ENCODE peak calls at places on chromosome 6, in four cellular contexts. C, Y, G and Q are unnamed samples.

GRCh38 chr6:160998217-160998616 is 6.6 kb downstream of the MAP3K4 start:
- DNase-seq in G (no peak), C (no peak), Y (no peak), Q (no peak)

GRCh38 chr6:108748959-108749358 is 99.3 kb upstream of the ARMC2 start:
- DNase-seq in G (no peak), C (no peak), Y (no peak), Q (no peak)

GRCh38 chr6:43269273-43270007 is 26.2 kb downstream of the TTBK1 start:
- DNase-seq in C (peak), Y (peak), G (peak), Q (no peak)

GRCh38 chr6:49233483-49233882 is 229.6 kb downstream of the MMUT start:
- DNase-seq in Y (no peak), G (no peak), C (no peak), Q (no peak)

GRCh38 chr6:11921017-11921438 is 91.1 kb upstream of the HIVEP1 start:
- DNase-seq in G (peak), C (peak), Y (no peak), Q (no peak)

GRCh38 chr6:17456711-17457110 is 63.3 kb downstream of the CAP2 start:
- DNase-seq in G (no peak), Y (no peak), C (no peak), Q (no peak)

GRCh38 chr6:148747493-148748160 is 797 bp downstream of the UST start:
- DNase-seq in C (no peak), G (peak), Y (peak), Q (no peak)

GRCh38 chr6:46042355-46042999 is 26.8 kb upstream of the CLIC5 start:
- DNase-seq in C (peak), G (peak), Y (peak), Q (no peak)

GRCh38 chr6:16764188-16764950 is 3.1 kb upstream of the ATXN1 start:
- DNase-seq in C (no peak), Y (peak), G (peak), Q (no peak)

GRCh38 chr6:163705923-163706322 is 291.4 kb downstream of the QKI start:
- DNase-seq in G (no peak), Y (no peak), C (no peak), Q (no peak)

GRCh38 chr6:139014945-139015344 is 13.6 kb upstream of the ABRACL start:
- DNase-seq in C (no peak), Y (no peak), G (no peak), Q (no peak)

GRCh38 chr6:144678844-144679243 is 393.7 kb downstream of the UTRN start:
- DNase-seq in G (no peak), Y (no peak), C (no peak), Q (no peak)

GRCh38 chr6:28486533-28486932 is 29.1 kb downstream of the GPX6 start:
- DNase-seq in Y (no peak), G (no peak), C (no peak), Q (no peak)

GRCh38 chr6:137353842-137354397 is 134.7 kb upstream of the IFNGR1 start:
- DNase-seq in Y (no peak), G (peak), C (no peak), Q (no peak)

GRCh38 chr6:165854061-165854862 is 191.2 kb upstream of the PDE10A start:
- DNase-seq in G (no peak), C (no peak), Y (peak), Q (no peak)
- TF ChIP-seq EZH2 in G (peak), C (no peak), Y (peak), Q (no peak)

GRCh38 chr6:100460650-100461204 is 4.0 kb downstream of the SIM1 start:
- DNase-seq in C (no peak), G (no peak), Y (peak), Q (no peak)
- TF ChIP-seq EZH2 in C (no peak), G (no peak), Y (peak), Q (no peak)

DNA sequence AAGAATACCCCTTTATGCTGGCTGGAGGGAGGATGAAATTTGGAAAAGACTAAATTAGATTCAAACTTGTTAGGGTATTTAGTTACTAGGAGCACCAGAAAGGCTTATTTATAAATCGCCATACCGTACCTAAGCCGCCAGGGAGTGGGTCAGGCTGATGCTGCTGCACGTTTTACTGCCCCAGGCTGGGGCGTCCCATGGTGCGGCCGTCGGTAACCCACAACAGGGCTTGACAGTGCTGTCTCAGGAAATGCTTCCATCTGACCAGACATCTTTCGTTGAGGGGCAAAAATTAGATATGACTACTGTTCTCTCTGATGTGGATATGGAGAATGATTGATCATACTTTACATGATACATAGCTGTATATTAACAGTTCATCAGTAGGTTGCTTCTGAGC is 52.9 kb downstream of the ARID1B start:
- DNase-seq in G (no peak), Y (no peak), C (no peak), Q (no peak)
- TF ChIP-seq EZH2 in G (no peak), Y (no peak), C (no peak), Q (no peak)

GRCh38 chr6:38696345-38696744 is 6.6 kb downstream of the GLO1 start:
- DNase-seq in C (no peak), Y (no peak), G (no peak), Q (no peak)

GRCh38 chr6:38695227-38695900 is 7.6 kb downstream of the GLO1 start:
- DNase-seq in C (no peak), G (no peak), Y (no peak), Q (no peak)

GRCh38 chr6:38701551-38701950 is 1.4 kb downstream of the GLO1 start:
- DNase-seq in C (no peak), G (no peak), Y (no peak), Q (no peak)

GRCh38 chr6:38695933-38696332 is 7.0 kb downstream of the GLO1 start:
- DNase-seq in C (no peak), G (no peak), Y (no peak), Q (no peak)

DNA sequence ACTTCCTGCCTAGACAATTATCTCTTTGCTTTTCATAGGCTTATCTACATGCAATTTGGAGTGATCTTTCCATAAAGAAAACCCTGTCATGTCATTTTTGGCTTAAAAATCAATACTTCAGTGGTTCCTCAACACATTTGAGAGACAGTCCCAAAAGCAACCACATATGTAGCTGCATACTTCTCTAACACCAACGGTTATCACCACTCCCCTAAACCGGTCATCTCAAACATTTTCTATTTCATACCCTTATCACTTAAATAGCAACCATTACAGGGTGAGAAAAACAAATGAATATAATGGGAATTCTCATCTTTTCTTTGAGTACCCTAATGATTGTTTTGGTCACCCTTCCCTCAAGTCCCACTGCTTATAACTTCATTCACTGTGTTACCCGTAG is 5.1 kb downstream of the GLO1 start:
- DNase-seq in Y (no peak), C (no peak), G (no peak), Q (no peak)
- TF ChIP-seq EZH2 in Y (no peak), C (no peak), G (no peak), Q (no peak)

GRCh38 chr6:41375598-41376151 is 40.3 kb downstream of the NCR2 start:
- DNase-seq in G (no peak), C (no peak), Y (peak), Q (no peak)
- TF ChIP-seq EZH2 in G (no peak), C (no peak), Y (peak), Q (no peak)

GRCh38 chr6:69868252-69868804 is 2.0 kb downstream of the COL19A1 start:
- DNase-seq in Y (peak), G (no peak), C (no peak), Q (no peak)

GRCh38 chr6:69867075-69867911 is 937 bp downstream of the COL19A1 start:
- DNase-seq in G (peak), C (peak), Y (peak), Q (no peak)

GRCh38 chr6:69865126-69865525 is 1.2 kb upstream of the COL19A1 start:
- DNase-seq in Y (no peak), C (no peak), G (no peak), Q (no peak)

GRCh38 chr6:69868961-69869360 is 2.6 kb downstream of the COL19A1 start:
- DNase-seq in Y (no peak), C (no peak), G (no peak), Q (no peak)

GRCh38 chr6:69866351-69867074 is at the start of gene COL19A1:
- DNase-seq in Y (peak), G (peak), C (no peak), Q (no peak)
- TF ChIP-seq EZH2 in Y (peak), G (no peak), C (no peak), Q (no peak)

GRCh38 chr6:93417421-93417996 is 1.9 kb downstream of the EPHA7 start:
- DNase-seq in C (no peak), Y (no peak), G (peak), Q (no peak)
- TF ChIP-seq EZH2 in C (no peak), Y (peak), G (no peak), Q (no peak)

DNA sequence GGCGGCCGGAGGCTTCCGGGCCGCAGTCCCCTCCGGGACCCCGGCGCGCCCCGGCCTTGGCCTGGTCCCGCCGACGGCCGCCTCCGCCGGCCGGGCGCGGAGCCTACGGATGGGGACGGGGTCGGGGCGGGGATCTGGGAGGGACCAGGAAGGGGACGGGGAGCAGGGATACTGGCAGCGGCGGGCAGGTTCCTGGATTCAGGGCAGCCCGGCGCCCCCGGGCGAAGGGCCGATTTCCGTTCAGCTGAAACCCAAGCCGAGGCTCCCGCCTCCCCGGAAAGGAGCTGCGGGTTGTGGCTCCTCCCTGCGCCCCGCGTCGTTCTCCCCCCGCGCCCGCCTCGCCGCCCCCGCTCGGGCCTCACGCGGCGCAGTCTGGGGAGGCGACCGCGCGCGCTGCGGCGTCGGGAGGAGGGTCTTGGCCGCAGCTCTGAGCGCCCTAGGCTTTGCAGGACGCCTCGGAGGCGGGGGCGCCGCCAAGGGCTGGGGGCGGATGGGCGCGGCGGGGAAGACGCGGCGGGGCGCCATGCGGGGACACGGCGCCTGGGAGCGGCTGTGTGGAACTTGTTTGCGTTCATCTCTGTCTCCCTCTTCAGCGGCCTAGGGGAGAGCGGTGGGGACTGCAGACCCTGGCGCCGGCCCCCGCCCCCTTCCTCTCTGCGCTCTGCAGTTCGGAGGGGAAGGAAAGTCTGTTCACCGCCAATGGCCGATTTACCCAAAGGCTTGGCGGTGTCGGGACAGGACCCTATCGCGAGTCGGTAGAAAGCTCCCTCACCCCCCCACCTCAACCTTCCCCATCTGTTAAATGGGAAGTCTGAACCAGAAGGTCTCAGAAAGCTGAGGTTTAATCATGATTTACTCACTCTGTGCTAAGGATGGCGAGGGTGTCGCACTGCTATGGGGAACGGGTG is 22.7 kb upstream of the TMEM181 start:
- DNase-seq in Y (peak), G (peak), C (peak), Q (no peak)
- TF ChIP-seq EZH2 in Y (no peak), G (no peak), C (peak), Q (no peak)